ENCODE peak calls at places on chromosomes 16 and 17, in six cellular contexts. N is stomach, J is transverse colon, C is tibial nerve, Z is suprapubic skin, X is upper lobe of left lung. A is an unnamed sample.

GRCh38 chr17:46822388-46822921 is 4.0 kb upstream of the WNT3 start:
- DNase-seq in N (no peak), J (peak), C (no peak), Z (no peak), X (peak), A (no peak)

GRCh38 chr17:17361543-17362511 is 58.7 kb downstream of the NT5M start:
- DNase-seq in N (no peak), J (no peak), C (no peak), Z (peak), X (no peak), A (no peak)

GRCh38 chr17:3740611-3741073 is 16.9 kb downstream of the HASPIN start:
- DNase-seq in N (no peak), J (peak), C (no peak), Z (no peak), X (no peak), A (no peak)

GRCh38 chr16:31168848-31169247 is 11.1 kb upstream of the FUS start:
- DNase-seq in N (no peak), J (no peak), C (no peak), Z (no peak), X (no peak), A (no peak)

GRCh38 chr16:54585094-54585493 is 298.5 kb upstream of the IRX3 start:
- DNase-seq in N (no peak), J (no peak), C (no peak), Z (no peak), X (no peak), A (no peak)

GRCh38 chr16:74608381-74608780 is 1.5 kb upstream of the GLG1 start:
- DNase-seq in N (no peak), J (no peak), C (no peak), Z (no peak), X (no peak), A (no peak)

GRCh38 chr16:81864646-81865382 is 85.7 kb downstream of the PLCG2 start:
- DNase-seq in N (no peak), J (no peak), C (no peak), Z (no peak), X (no peak), A (no peak)

GRCh38 chr16:88681709-88682451 is 4.4 kb downstream of the SNAI3 start:
- DNase-seq in N (peak), J (peak), C (no peak), Z (no peak), X (no peak), A (no peak)

GRCh38 chr17:28950017-28950751 is 1.1 kb downstream of the PHF12 start:
- DNase-seq in N (peak), J (peak), C (no peak), Z (peak), X (peak), A (peak)

GRCh38 chr16:23319861-23320615 is 17.9 kb downstream of the SCNN1B start:
- DNase-seq in N (no peak), J (no peak), C (no peak), Z (peak), X (no peak), A (no peak)
- TF ChIP-seq POLR2A in N (no peak), J (no peak), C (no peak), Z (no peak), X (no peak), A (no peak)

GRCh38 chr16:84851192-84852127 is 31.7 kb downstream of the CRISPLD2 start:
- DNase-seq in N (peak), J (no peak), C (no peak), Z (no peak), X (peak), A (no peak)
- TF ChIP-seq EP300 in N (no peak), J (no peak), C (peak), Z (no peak), X (no peak), A (no peak)

DNA sequence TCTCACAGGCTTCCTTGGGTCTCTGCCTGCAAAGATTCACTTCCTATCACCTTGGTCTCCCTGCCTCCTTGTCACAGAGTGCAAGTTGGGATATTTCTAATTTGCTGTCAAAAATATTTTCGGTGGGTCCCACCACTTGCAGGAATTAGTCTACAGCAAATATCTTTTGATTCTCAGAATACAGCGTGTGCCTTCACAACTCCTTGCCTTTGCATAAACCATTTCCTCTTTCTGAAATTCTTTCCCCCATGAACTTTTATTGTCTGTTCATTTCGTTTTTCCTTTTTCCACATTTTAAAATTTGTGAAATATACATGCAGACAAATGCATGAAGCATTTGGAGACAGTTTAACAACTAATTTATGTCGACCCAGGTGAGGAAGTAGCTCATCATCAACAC is 60.0 kb downstream of the HS3ST3B1 start:
- DNase-seq in N (no peak), J (no peak), C (no peak), Z (no peak), X (no peak), A (no peak)
- TF ChIP-seq POLR2A in N (no peak), J (no peak), C (no peak), Z (no peak), X (no peak), A (no peak)

GRCh38 chr17:81238490-81238814 is 403 bp downstream of the TEPSIN start:
- DNase-seq in N (no peak), J (no peak), C (no peak), Z (no peak), X (no peak), A (no peak)

GRCh38 chr17:81241203-81241602 is 2.1 kb downstream of the NDUFAF8 start:
- DNase-seq in N (no peak), J (no peak), C (no peak), Z (no peak), X (no peak), A (no peak)

GRCh38 chr17:81237591-81238489 is 1.0 kb downstream of the TEPSIN start:
- DNase-seq in N (no peak), J (no peak), C (no peak), Z (no peak), X (no peak), A (no peak)

GRCh38 chr17:81239714-81240555 is 817 bp downstream of the NDUFAF8 start:
- DNase-seq in N (no peak), J (no peak), C (no peak), Z (no peak), X (no peak), A (no peak)

GRCh38 chr17:81238815-81239713 is at the start of the genes NDUFAF8 and TEPSIN:
- DNase-seq in N (peak), J (peak), C (peak), Z (peak), X (peak), A (peak)
- TF ChIP-seq EP300 in N (no peak), J (no peak), C (peak), Z (no peak), X (no peak), A (no peak)

DNA sequence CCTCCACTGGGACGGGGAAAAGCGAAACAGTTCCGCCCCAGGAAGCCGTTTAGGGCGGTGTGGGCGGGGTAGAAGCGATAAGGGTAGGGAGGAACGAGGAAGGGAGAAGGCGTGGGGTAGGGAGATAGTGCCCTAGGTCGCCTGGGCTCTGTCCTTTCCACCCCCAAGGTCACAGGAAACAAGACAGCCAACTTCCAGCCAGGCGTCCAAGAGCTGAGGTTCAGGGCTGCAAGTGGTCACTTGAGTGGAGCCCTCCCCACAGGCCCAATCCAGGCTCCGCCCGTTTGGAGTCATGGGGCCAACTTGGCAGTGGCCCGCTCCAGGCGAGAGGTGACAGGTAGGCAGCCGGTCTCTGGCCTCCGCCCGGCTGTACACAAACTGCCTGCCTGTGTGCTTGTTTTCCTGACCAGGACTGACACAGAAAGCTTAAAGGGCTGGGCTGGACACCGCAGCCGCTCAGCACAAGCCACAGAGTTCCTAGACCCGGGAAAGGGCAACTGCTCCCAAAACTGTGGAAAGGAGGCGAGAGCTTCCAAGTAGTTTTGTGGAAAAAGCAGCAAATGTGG is at the start of gene RILP:
- DNase-seq in N (peak), J (peak), C (peak), Z (no peak), X (peak), A (peak)
- TF ChIP-seq POLR2A in N (no peak), J (peak), C (no peak), Z (no peak), X (peak), A (no peak)

DNA sequence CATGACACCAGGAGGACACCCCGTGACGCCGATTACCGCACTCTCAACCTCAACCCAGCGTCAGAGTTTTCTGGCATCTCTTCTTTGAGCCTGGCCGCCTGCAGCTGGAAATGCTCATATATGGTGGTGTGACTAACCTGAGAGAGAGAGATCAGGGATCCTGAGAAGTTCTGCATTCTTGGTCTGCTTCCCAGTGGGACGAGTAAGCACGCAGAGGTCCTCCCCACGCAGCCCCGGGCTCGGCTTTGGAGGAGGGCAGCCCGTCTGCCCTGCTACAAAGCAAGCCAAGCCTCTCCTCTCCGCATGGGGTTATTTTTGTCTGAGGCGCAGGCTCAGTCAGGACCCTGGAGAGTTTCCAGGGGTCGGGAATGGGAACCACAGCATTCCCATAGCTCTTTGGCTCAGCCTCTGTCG is 16.5 kb downstream of the CRISPLD2 start:
- DNase-seq in N (peak), J (peak), C (peak), Z (peak), X (peak), A (peak)
- TF ChIP-seq EP300 in N (peak), J (peak), C (peak), Z (peak), X (no peak), A (peak)

DNA sequence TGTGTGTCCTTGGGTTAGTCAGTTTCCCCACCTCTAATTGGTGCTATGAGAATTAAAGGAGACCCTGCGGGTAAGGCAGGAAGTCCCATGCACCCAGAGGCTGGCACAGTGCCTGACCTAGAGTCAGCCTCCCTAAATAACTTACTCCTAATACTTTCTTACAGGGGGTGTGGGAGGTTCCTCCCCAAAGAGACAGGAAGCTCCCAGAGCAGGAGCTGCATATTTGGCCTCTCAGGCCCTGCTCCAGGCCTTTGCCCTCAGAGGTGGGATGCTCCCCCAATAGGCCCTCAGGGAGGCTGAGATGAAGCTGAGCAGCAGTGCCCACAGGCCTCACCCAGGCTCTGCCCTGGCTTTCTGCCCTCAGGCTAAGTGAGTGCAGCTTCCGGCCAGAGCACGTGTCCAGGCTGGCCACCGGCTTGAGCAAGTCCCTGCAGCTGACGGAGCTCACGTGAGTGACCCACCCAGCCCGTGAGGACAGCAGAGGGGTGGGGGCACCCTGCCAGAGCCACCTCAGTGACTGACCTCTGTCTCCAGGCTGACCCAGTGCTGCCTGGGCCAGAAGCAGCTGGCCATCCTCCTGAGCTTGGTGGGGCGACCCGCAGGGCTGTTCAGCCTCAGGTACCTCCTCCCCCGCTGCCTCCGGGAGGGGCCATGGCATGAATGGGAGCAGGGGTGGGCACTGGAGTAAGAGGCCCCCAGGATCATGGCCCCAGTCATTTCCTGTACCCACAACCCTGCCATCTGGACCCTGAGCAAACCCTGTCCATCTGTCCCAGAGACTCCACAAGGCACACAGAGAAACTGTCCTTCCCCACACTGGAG is 31.1 kb upstream of the CPNE2 start:
- DNase-seq in N (peak), J (peak), C (peak), Z (peak), X (peak), A (peak)
- TF ChIP-seq POLR2A in N (no peak), J (no peak), C (no peak), Z (no peak), X (peak), A (no peak)

GRCh38 chr16:86432691-86433090 is 77.6 kb upstream of the FOXF1 start:
- DNase-seq in N (peak), J (peak), C (no peak), Z (no peak), X (no peak), A (no peak)
- TF ChIP-seq EP300 in N (peak), J (peak), C (no peak), Z (no peak), X (no peak), A (no peak)